ENCODE peak calls at places on chromosomes 16 and 17, in ten cellular contexts. J is brain microvascular endothelial cell; Q is adrenal gland; Z is HepG2; X is CD8-positive, alpha-beta T cell; D is esophagus muscularis mucosa; S is effector memory CD4-positive, alpha-beta T cell; H is psoas muscle; L is HCT116; W is AG04450. R is an unnamed sample.

GRCh38 chr17:74770498-74771318 is 5.4 kb downstream of the NAT9 start:
- DNase-seq in J (no peak), Q (peak), Z (peak), X (peak), D (no peak), S (peak), H (peak), L (peak), W (no peak), R (no peak)

GRCh38 chr17:4599505-4600281 is 15.4 kb downstream of the SMTNL2 start:
- DNase-seq in J (no peak), Q (peak), Z (peak), X (no peak), D (no peak), S (no peak), H (peak), L (no peak), W (no peak), R (no peak)

GRCh38 chr17:50100921-50101345 is 5.8 kb downstream of the PDK2 start:
- DNase-seq in J (no peak), Q (peak), Z (no peak), X (no peak), D (no peak), S (no peak), H (no peak), L (no peak), W (no peak), R (no peak)

GRCh38 chr17:40490289-40490853 is 11.1 kb downstream of the TNS4 start:
- DNase-seq in J (peak), Q (no peak), Z (no peak), X (no peak), D (no peak), S (no peak), H (peak), L (no peak), W (peak), R (peak)

GRCh38 chr17:44004077-44004760 is at the start of gene NAGS:
- DNase-seq in J (no peak), Q (peak), Z (peak), X (peak), D (no peak), S (no peak), H (peak), L (no peak), W (no peak), R (no peak)

GRCh38 chr16:58411736-58412614 is 19.7 kb downstream of the GINS3 start:
- DNase-seq in J (no peak), Q (no peak), Z (no peak), X (no peak), D (no peak), S (no peak), H (no peak), L (no peak), W (no peak), R (no peak)

GRCh38 chr16:79648846-79649245 is 48.3 kb upstream of the MAF start:
- DNase-seq in J (no peak), Q (no peak), Z (no peak), X (no peak), D (no peak), S (no peak), H (no peak), L (no peak), W (no peak), R (no peak)

GRCh38 chr16:11630230-11631056 is 37.8 kb upstream of the SNN start:
- DNase-seq in J (no peak), Q (peak), Z (peak), X (no peak), D (no peak), S (no peak), H (no peak), L (no peak), W (no peak), R (no peak)

GRCh38 chr16:73956592-73957495 is 339.8 kb upstream of the PSMD7 start:
- DNase-seq in J (peak), Q (peak), Z (peak), X (no peak), D (no peak), S (no peak), H (no peak), L (peak), W (peak), R (no peak)

GRCh38 chr17:69608808-69609494 is 194.5 kb downstream of the MAP2K6 start:
- DNase-seq in J (peak), Q (peak), Z (no peak), X (no peak), D (no peak), S (no peak), H (no peak), L (no peak), W (peak), R (no peak)

GRCh38 chr17:57201481-57201880 is 54.8 kb upstream of the MSI2 start:
- DNase-seq in J (no peak), Q (no peak), Z (no peak), X (no peak), D (no peak), S (no peak), H (no peak), L (no peak), W (no peak), R (no peak)

GRCh38 chr16:54050281-54051210 is 236.0 kb downstream of the IRX3 start:
- DNase-seq in J (no peak), Q (no peak), Z (no peak), X (no peak), D (no peak), S (no peak), H (no peak), L (no peak), W (no peak), R (no peak)

GRCh38 chr16:66924527-66925321 is 611 bp downstream of the RRAD start:
- DNase-seq in J (no peak), Q (peak), Z (no peak), X (no peak), D (no peak), S (peak), H (peak), L (no peak), W (no peak), R (no peak)

GRCh38 chr16:19143241-19143640 is 24.8 kb upstream of the SYT17 start:
- DNase-seq in J (no peak), Q (no peak), Z (no peak), X (no peak), D (no peak), S (no peak), H (no peak), L (no peak), W (no peak), R (no peak)

GRCh38 chr17:76260669-76261068 is 4.5 kb upstream of the UBALD2 start:
- DNase-seq in J (no peak), Q (no peak), Z (no peak), X (no peak), D (no peak), S (no peak), H (peak), L (no peak), W (no peak), R (no peak)

GRCh38 chr16:26231647-26232046 is 539.9 kb downstream of the HS3ST4 start:
- DNase-seq in J (no peak), Q (no peak), Z (no peak), X (no peak), D (no peak), S (no peak), H (no peak), L (no peak), W (no peak), R (no peak)

GRCh38 chr16:77618011-77618410 is 104.3 kb upstream of the NUDT7 start:
- DNase-seq in J (peak), Q (no peak), Z (no peak), X (no peak), D (peak), S (no peak), H (no peak), L (no peak), W (no peak), R (no peak)

GRCh38 chr17:80455328-80455710 is 21.1 kb downstream of the NPTX1 start:
- DNase-seq in J (peak), Q (peak), Z (peak), X (peak), D (no peak), S (peak), H (peak), L (peak), W (no peak), R (no peak)

GRCh38 chr16:31177136-31177535 is 2.8 kb upstream of the FUS start:
- DNase-seq in J (no peak), Q (peak), Z (no peak), X (peak), D (no peak), S (peak), H (no peak), L (no peak), W (no peak), R (no peak)

GRCh38 chr17:58328195-58329034 is at the start of gene TSPOAP1:
- DNase-seq in J (no peak), Q (no peak), Z (no peak), X (peak), D (no peak), S (peak), H (no peak), L (no peak), W (no peak), R (peak)

GRCh38 chr16:8850279-8850885 is 18.4 kb downstream of the CARHSP1 start:
- DNase-seq in J (peak), Q (peak), Z (peak), X (no peak), D (peak), S (no peak), H (peak), L (no peak), W (no peak), R (no peak)

GRCh38 chr17:82228278-82228841 is 482 bp upstream of the SLC16A3 start:
- DNase-seq in J (no peak), Q (no peak), Z (no peak), X (peak), D (no peak), S (peak), H (peak), L (no peak), W (no peak), R (no peak)

GRCh38 chr16:57383276-57384247 is 11.3 kb downstream of the CX3CL1 start:
- DNase-seq in J (peak), Q (no peak), Z (peak), X (no peak), D (no peak), S (no peak), H (no peak), L (no peak), W (no peak), R (no peak)

GRCh38 chr16:68873635-68874471 is 30.5 kb downstream of the TANGO6 start:
- DNase-seq in J (no peak), Q (no peak), Z (peak), X (no peak), D (no peak), S (no peak), H (no peak), L (no peak), W (no peak), R (no peak)

GRCh38 chr16:51637744-51638100 is 486.7 kb upstream of the SALL1 start:
- DNase-seq in J (no peak), Q (no peak), Z (no peak), X (no peak), D (no peak), S (no peak), H (no peak), L (no peak), W (no peak), R (no peak)

GRCh38 chr17:4808378-4808767 is 1.4 kb downstream of the PLD2 start:
- DNase-seq in J (no peak), Q (peak), Z (no peak), X (no peak), D (no peak), S (no peak), H (peak), L (no peak), W (no peak), R (no peak)

GRCh38 chr17:78924481-78925151 is 571 bp downstream of the TIMP2 start:
- DNase-seq in J (no peak), Q (no peak), Z (no peak), X (no peak), D (no peak), S (no peak), H (peak), L (no peak), W (no peak), R (no peak)

GRCh38 chr17:40362696-40363479 is 1.6 kb downstream of the GJD3 start:
- DNase-seq in J (peak), Q (no peak), Z (peak), X (peak), D (no peak), S (no peak), H (peak), L (peak), W (no peak), R (no peak)

GRCh38 chr17:75428775-75429469 is 23.4 kb upstream of the GRB2 start:
- DNase-seq in J (peak), Q (no peak), Z (peak), X (no peak), D (no peak), S (no peak), H (no peak), L (no peak), W (peak), R (peak)

GRCh38 chr17:80168371-80168770 is 1.5 kb upstream of the CARD14 start:
- DNase-seq in J (no peak), Q (no peak), Z (no peak), X (no peak), D (no peak), S (no peak), H (no peak), L (no peak), W (no peak), R (no peak)

GRCh38 chr17:80049986-80050385 is 13.5 kb downstream of the CCDC40 start:
- DNase-seq in J (no peak), Q (no peak), Z (no peak), X (no peak), D (no peak), S (no peak), H (no peak), L (no peak), W (no peak), R (no peak)

GRCh38 chr16:1770328-1771071 is 843 bp downstream of the NME3 start:
- DNase-seq in J (peak), Q (peak), Z (no peak), X (peak), D (no peak), S (peak), H (peak), L (peak), W (no peak), R (peak)

GRCh38 chr17:34472363-34472762 is 107.0 kb upstream of the TMEM132E start:
- DNase-seq in J (no peak), Q (no peak), Z (no peak), X (no peak), D (no peak), S (no peak), H (no peak), L (no peak), W (no peak), R (no peak)

GRCh38 chr16:12695454-12695853 is 108.2 kb downstream of the CPPED1 start:
- DNase-seq in J (no peak), Q (no peak), Z (no peak), X (no peak), D (no peak), S (no peak), H (no peak), L (no peak), W (no peak), R (no peak)

GRCh38 chr16:75003931-75004330 is 5.1 kb downstream of the ZNRF1 start:
- DNase-seq in J (no peak), Q (no peak), Z (no peak), X (no peak), D (no peak), S (no peak), H (no peak), L (no peak), W (no peak), R (no peak)
- H3K27ac ChIP-seq in J (no peak), Q (no peak), Z (no peak), X (no peak), D (no peak), S (no peak), H (no peak), L (no peak), W (no peak), R (no peak)

DNA sequence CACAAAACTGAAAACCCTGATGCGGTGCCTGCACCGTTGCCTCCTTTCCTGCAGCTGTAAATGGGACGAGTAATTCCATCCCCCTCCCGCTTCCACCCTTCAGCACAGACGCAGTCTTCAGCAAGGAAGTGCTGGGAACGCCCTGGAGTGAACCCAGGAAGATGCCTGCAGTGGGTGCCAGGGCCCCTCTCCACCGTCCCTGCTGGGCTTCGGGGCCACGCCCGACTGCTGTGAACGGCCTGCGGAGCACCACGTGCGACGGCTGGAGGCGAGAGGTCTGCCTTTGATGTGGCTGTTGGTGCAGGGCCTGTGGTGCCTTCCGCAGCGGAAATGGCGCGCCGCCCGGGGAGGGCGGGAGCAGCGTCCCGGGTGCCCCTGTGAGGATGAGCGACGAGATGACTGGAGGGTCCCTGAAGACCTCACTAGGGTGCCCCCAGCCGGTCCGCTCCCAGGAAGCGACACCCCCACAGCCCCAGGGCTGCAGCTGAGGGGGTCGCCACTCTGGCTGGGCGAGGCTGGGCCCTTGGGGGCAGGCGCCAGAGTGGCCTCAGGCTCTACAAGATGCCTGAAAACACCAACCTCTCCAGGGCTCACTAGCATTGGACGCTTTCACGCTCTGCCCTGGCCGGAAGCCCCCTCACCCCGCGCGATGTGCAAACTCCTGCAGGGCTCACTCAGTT is 749 bp upstream of the MC1R start:
- DNase-seq in J (peak), Q (peak), Z (peak), X (peak), D (no peak), S (peak), H (peak), L (peak), W (no peak), R (peak)
- H3K27ac ChIP-seq in J (peak), Q (peak), Z (peak), X (no peak), D (peak), S (no peak), H (no peak), L (peak), W (peak), R (no peak)

DNA sequence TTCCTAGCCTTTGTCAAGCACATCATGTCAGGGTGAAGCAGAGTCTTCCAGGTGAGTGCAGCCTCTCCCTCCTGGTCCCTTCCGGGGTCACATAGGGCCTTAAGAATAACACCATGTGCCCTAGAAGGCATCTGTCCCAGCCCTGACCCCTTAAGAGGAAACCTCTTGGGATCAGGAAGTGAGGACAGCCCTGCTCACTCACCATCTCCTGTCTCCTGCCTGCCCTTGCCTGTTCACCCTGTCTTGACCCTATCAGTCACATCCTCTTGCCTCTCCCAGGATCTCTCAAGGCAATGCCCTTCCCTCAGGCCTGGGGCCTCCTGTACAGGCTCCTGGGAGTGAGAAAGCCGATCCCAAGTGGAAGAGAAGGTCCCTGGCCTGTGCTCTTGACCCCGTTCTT is 13.9 kb downstream of the MYL4 start:
- DNase-seq in J (no peak), Q (no peak), Z (no peak), X (no peak), D (no peak), S (no peak), H (no peak), L (no peak), W (no peak), R (no peak)
- H3K27ac ChIP-seq in J (no peak), Q (no peak), Z (no peak), X (no peak), D (peak), S (no peak), H (no peak), L (no peak), W (no peak), R (no peak)

DNA sequence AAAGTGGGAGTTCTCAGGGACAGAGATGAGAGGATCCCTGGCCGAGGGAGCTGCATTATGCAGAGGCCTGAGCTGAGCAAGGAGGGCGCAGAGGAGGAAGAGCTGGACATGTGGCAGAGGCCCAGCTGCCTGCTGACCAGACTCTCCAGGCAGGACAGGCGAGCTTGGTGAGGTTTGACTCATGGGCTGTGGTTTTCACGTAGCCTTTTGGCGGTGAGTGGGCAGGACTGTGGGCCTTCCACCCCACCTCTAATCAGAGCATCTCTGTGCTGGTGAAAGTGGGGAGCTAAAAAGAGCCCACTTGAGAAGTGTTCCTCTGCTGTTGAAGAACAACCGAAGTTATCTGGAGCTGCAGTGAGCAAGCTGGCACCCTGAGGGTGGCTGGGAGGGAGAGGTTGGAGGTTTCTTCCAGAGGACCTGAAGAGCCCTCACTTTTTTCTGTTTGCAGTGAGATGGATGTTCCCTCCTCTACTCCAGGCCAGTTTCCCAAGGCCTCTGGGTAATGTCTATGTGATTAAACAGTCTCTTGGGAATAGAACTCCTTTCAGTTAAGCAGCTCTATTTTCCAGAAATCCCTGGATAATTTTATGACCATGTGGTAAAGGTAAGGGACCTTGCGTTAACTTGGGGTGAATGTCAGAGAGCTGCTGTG is 11.9 kb downstream of the EPN2 start:
- DNase-seq in J (peak), Q (peak), Z (no peak), X (no peak), D (no peak), S (no peak), H (no peak), L (no peak), W (peak), R (no peak)
- H3K27ac ChIP-seq in J (peak), Q (peak), Z (no peak), X (no peak), D (peak), S (no peak), H (peak), L (no peak), W (peak), R (peak)

GRCh38 chr17:7927596-7927995 is 2.1 kb downstream of the KCNAB3 start:
- DNase-seq in J (no peak), Q (no peak), Z (no peak), X (no peak), D (no peak), S (no peak), H (no peak), L (no peak), W (no peak), R (no peak)
- H3K27ac ChIP-seq in J (no peak), Q (no peak), Z (no peak), X (no peak), D (no peak), S (no peak), H (no peak), L (no peak), W (no peak), R (no peak)

GRCh38 chr17:2799653-2800052 is 3.4 kb downstream of the RAP1GAP2 start:
- DNase-seq in J (no peak), Q (no peak), Z (no peak), X (no peak), D (no peak), S (no peak), H (no peak), L (no peak), W (no peak), R (no peak)
- H3K27ac ChIP-seq in J (no peak), Q (peak), Z (no peak), X (no peak), D (no peak), S (no peak), H (no peak), L (no peak), W (no peak), R (no peak)

DNA sequence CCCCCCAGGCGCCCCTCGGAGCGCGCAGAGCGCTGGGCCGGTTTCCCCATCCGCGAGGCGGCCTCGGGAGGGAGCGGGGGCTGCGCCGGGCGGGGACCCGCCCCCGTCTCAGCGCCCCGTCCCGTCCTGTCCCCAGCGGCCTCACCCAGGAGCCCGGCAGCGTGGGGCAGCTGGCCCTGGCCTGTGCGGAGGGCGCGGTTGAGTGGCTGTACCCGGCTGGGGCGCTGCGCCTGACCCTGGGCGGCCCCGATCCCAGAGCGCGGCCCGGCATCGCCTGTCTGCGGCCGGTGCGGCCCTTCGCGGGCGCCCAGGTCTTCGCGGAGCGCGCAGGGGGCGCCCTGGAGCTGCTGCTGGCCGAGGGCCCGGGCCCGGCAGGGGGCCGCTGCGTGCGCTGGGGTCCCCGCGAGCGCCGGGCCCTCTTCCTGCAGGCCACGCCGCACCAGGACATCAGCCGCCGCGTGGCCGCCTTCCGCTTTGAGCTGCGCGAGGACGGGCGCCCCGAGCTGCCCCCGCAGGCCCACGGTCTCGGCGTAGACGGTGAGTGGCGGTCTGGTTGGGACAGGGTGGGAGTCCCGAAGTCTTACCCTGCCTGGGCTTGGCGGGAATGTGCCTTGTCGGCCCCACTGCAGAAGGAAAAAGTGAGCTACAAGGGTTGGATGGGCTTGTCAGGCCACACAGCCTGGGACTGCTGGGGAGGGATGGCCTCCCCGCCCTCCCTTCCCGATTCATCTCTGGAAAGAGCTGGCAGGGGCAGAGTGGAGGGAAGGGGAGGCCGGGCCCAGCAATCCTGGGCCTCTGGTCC is 731 bp downstream of the METRN start:
- DNase-seq in J (no peak), Q (no peak), Z (no peak), X (no peak), D (no peak), S (no peak), H (no peak), L (no peak), W (no peak), R (no peak)
- H3K27ac ChIP-seq in J (peak), Q (peak), Z (peak), X (no peak), D (peak), S (no peak), H (no peak), L (peak), W (no peak), R (peak)